ENCODE peak calls at places on chromosomes 11 and 22, in four cellular contexts. One of them, this sample, is unnamed.
A peak's percentile ranks its signal among the peaks of the same experiment; 100 is the strongest.

GRCh38 chr22:19722175-19722914 is 994 bp upstream of the GP1BB start:
- DNase-seq in SJSA1: no peak
- DNase-seq in adrenal gland: no peak
- DNase-seq in OCI-LY7: no peak
- DNase-seq in this sample: no peak

GRCh38 chr11:68974421-68975194 is 6.2 kb downstream of the MRGPRD start:
- DNase-seq in adrenal gland: no peak
- DNase-seq in OCI-LY7: peak; percentile 57
- DNase-seq in SJSA1: peak; percentile 59
- DNase-seq in this sample: peak; percentile 15

GRCh38 chr11:59668188-59668949 is 468 bp downstream of the PATL1 start:
- DNase-seq in SJSA1: peak; percentile 73
- DNase-seq in OCI-LY7: no peak
- DNase-seq in adrenal gland: peak; percentile 86
- DNase-seq in this sample: peak; percentile 49

GRCh38 chr11:34394771-34395300 is 37.0 kb upstream of the ABTB2 start:
- DNase-seq in OCI-LY7: no peak
- DNase-seq in SJSA1: no peak
- DNase-seq in adrenal gland: no peak
- DNase-seq in this sample: no peak

GRCh38 chr11:119204066-119204465 is 2.1 kb upstream of the CBL start:
- DNase-seq in SJSA1: no peak
- DNase-seq in OCI-LY7: no peak
- DNase-seq in adrenal gland: no peak
- DNase-seq in this sample: no peak

GRCh38 chr11:125514336-125515101 is 18.5 kb upstream of the FEZ1 start:
- DNase-seq in adrenal gland: no peak
- DNase-seq in OCI-LY7: peak; percentile 40
- DNase-seq in SJSA1: no peak
- DNase-seq in this sample: no peak

GRCh38 chr22:44701824-44702478 is at the start of gene PRR5:
- DNase-seq in adrenal gland: peak; percentile 83
- DNase-seq in SJSA1: peak; percentile 80
- DNase-seq in OCI-LY7: peak; percentile 78
- DNase-seq in this sample: peak; percentile 87

GRCh38 chr11:47399860-47400812 is 8.3 kb upstream of the SLC39A13 start:
- DNase-seq in OCI-LY7: peak; percentile 92
- DNase-seq in adrenal gland: no peak
- DNase-seq in SJSA1: no peak
- DNase-seq in this sample: no peak

GRCh38 chr22:23555118-23555517 is 25.0 kb downstream of the IGLL1 start:
- DNase-seq in adrenal gland: no peak
- DNase-seq in SJSA1: no peak
- DNase-seq in OCI-LY7: no peak
- DNase-seq in this sample: no peak

GRCh38 chr22:23285734-23286133 is 105.4 kb downstream of the BCR start:
- DNase-seq in SJSA1: peak; percentile 94
- DNase-seq in OCI-LY7: no peak
- DNase-seq in adrenal gland: no peak
- DNase-seq in this sample: no peak

GRCh38 chr22:48080304-48081165 is 1318.1 kb downstream of the TBC1D22A start:
- DNase-seq in adrenal gland: no peak
- DNase-seq in SJSA1: no peak
- DNase-seq in OCI-LY7: no peak
- DNase-seq in this sample: no peak

GRCh38 chr11:46326813-46327416 is 20.3 kb upstream of the DGKZ start:
- DNase-seq in OCI-LY7: no peak
- DNase-seq in adrenal gland: no peak
- DNase-seq in SJSA1: no peak
- DNase-seq in this sample: no peak

GRCh38 chr22:24694971-24695928 is 79.3 kb downstream of the PIWIL3 start:
- DNase-seq in adrenal gland: no peak
- DNase-seq in SJSA1: no peak
- DNase-seq in OCI-LY7: no peak
- DNase-seq in this sample: no peak

GRCh38 chr11:62217191-62217748 is 8.8 kb downstream of the SCGB2A1 start:
- DNase-seq in SJSA1: no peak
- DNase-seq in adrenal gland: no peak
- DNase-seq in OCI-LY7: peak; percentile 42
- DNase-seq in this sample: no peak

GRCh38 chr11:68342459-68343158 is 30.2 kb downstream of the LRP5 start:
- DNase-seq in SJSA1: no peak
- DNase-seq in OCI-LY7: no peak
- DNase-seq in adrenal gland: no peak
- DNase-seq in this sample: peak; percentile 46

GRCh38 chr11:2576116-2576515 is 123.7 kb downstream of the KCNQ1OT1 start:
- DNase-seq in adrenal gland: peak; percentile 46
- DNase-seq in OCI-LY7: no peak
- DNase-seq in SJSA1: no peak
- DNase-seq in this sample: peak; percentile 1

GRCh38 chr11:20213790-20214189 is 53.5 kb upstream of the DBX1 start:
- DNase-seq in OCI-LY7: no peak
- DNase-seq in SJSA1: no peak
- DNase-seq in adrenal gland: no peak
- DNase-seq in this sample: no peak

GRCh38 chr11:89667001-89667400 is 43.1 kb upstream of the TRIM77 start:
- DNase-seq in OCI-LY7: no peak
- DNase-seq in SJSA1: no peak
- DNase-seq in adrenal gland: no peak
- DNase-seq in this sample: no peak

GRCh38 chr22:27684856-27685255 is 116.7 kb downstream of the MN1 start:
- DNase-seq in SJSA1: no peak
- DNase-seq in OCI-LY7: no peak
- DNase-seq in adrenal gland: no peak
- DNase-seq in this sample: no peak

GRCh38 chr22:42360348-42360747 is 71.9 kb downstream of the NFAM1 start:
- DNase-seq in OCI-LY7: no peak
- DNase-seq in adrenal gland: no peak
- DNase-seq in SJSA1: no peak
- DNase-seq in this sample: no peak

GRCh38 chr11:888290-889212 is 22.1 kb downstream of the CHID1 start:
- DNase-seq in adrenal gland: no peak
- DNase-seq in OCI-LY7: no peak
- DNase-seq in SJSA1: no peak
- DNase-seq in this sample: no peak

GRCh38 chr22:38454361-38455062 is 487 bp downstream of the KCNJ4 start:
- DNase-seq in adrenal gland: no peak
- DNase-seq in OCI-LY7: peak; percentile 26
- DNase-seq in SJSA1: no peak
- DNase-seq in this sample: no peak

GRCh38 chr22:21651521-21652009 is 9.5 kb downstream of the SDF2L1 start:
- DNase-seq in adrenal gland: no peak
- DNase-seq in OCI-LY7: no peak
- DNase-seq in SJSA1: no peak
- DNase-seq in this sample: no peak

GRCh38 chr11:12756101-12756500 is 81.9 kb downstream of the TEAD1 start:
- DNase-seq in SJSA1: no peak
- DNase-seq in OCI-LY7: no peak
- DNase-seq in adrenal gland: no peak
- DNase-seq in this sample: no peak

GRCh38 chr11:12755510-12755909 is 81.3 kb downstream of the TEAD1 start:
- DNase-seq in adrenal gland: no peak
- DNase-seq in OCI-LY7: no peak
- DNase-seq in SJSA1: no peak
- DNase-seq in this sample: no peak

GRCh38 chr11:12756867-12757266 is 82.6 kb downstream of the TEAD1 start:
- DNase-seq in SJSA1: no peak
- DNase-seq in adrenal gland: no peak
- DNase-seq in OCI-LY7: no peak
- DNase-seq in this sample: no peak

GRCh38 chr11:12754582-12755250 is 80.5 kb downstream of the TEAD1 start:
- DNase-seq in SJSA1: no peak
- DNase-seq in adrenal gland: no peak
- DNase-seq in OCI-LY7: no peak
- DNase-seq in this sample: no peak

GRCh38 chr11:12757416-12757815 is 83.2 kb downstream of the TEAD1 start:
- DNase-seq in SJSA1: no peak
- DNase-seq in OCI-LY7: no peak
- DNase-seq in adrenal gland: no peak
- DNase-seq in this sample: no peak
- H3K4me1 ChIP-seq in SJSA1: peaks cover 46% of the 10 kb centered on the region
- H3K4me1 ChIP-seq in OCI-LY7: no peaks in the 10 kb centered on the region
- H3K4me1 ChIP-seq in adrenal gland: peaks cover 31% of the 10 kb centered on the region
- H3K4me1 ChIP-seq in this sample: no peaks in the 10 kb centered on the region

DNA sequence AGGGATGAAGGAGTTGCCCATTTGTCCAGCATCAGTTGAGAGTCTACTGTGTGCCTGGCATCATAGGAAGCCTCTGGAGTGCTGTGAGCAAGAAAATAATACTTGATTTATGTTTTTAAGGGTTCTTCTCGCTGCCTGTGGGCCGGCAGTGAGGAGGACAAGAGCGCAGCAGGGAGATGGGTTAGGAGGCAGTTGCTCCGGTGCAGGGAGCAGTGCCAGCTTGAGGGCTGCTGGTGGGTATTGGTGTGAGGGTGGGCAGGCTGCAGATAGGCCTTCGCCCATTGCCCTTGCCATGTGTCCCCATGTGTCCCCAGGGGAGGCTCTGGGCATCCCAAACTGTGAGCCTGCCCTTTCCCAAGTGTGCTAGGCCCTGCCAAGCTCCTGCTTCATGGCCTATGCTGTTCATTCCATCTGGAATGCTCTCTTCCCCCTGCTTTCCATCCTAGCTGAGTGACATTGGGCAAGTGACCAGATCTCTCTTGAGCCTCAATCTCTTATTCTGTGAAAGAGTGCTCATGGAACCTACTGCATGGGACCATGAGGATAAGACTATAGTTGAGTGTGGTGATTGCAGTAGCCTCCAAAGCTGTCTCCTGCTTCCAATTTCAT is 19.8 kb downstream of the BMAL1 start:
- DNase-seq in adrenal gland: peak; percentile 36
- DNase-seq in OCI-LY7: no peak
- DNase-seq in SJSA1: no peak
- DNase-seq in this sample: no peak
- H3K4me1 ChIP-seq in adrenal gland: peaks cover 40% of the 10 kb centered on the region
- H3K4me1 ChIP-seq in OCI-LY7: no peaks in the 10 kb centered on the region
- H3K4me1 ChIP-seq in SJSA1: no peaks in the 10 kb centered on the region
- H3K4me1 ChIP-seq in this sample: no peaks in the 10 kb centered on the region

GRCh38 chr11:65390099-65390941 is 3.9 kb downstream of the FRMD8 start:
- DNase-seq in SJSA1: peak; percentile 72
- DNase-seq in OCI-LY7: no peak
- DNase-seq in adrenal gland: no peak
- DNase-seq in this sample: peak; percentile 51
- H3K4me1 ChIP-seq in SJSA1: peaks cover 63% of the 10 kb centered on the region
- H3K4me1 ChIP-seq in OCI-LY7: peaks cover 22% of the 10 kb centered on the region
- H3K4me1 ChIP-seq in adrenal gland: peaks cover 65% of the 10 kb centered on the region
- H3K4me1 ChIP-seq in this sample: peaks cover 18% of the 10 kb centered on the region

GRCh38 chr22:49954991-49955580 is 5.5 kb upstream of the PIM3 start:
- DNase-seq in SJSA1: no peak
- DNase-seq in OCI-LY7: no peak
- DNase-seq in adrenal gland: no peak
- DNase-seq in this sample: no peak
- H3K4me1 ChIP-seq in SJSA1: peaks cover 54% of the 10 kb centered on the region
- H3K4me1 ChIP-seq in OCI-LY7: peaks cover 12% of the 10 kb centered on the region
- H3K4me1 ChIP-seq in adrenal gland: peaks cover 25% of the 10 kb centered on the region
- H3K4me1 ChIP-seq in this sample: peaks cover 62% of the 10 kb centered on the region

GRCh38 chr11:75562836-75563484 is 907 bp downstream of the SERPINH1 start:
- DNase-seq in SJSA1: peak; percentile 73
- DNase-seq in adrenal gland: peak; percentile 81
- DNase-seq in OCI-LY7: no peak
- DNase-seq in this sample: peak; percentile 71

GRCh38 chr11:75563501-75563977 is 1.5 kb downstream of the SERPINH1 start:
- DNase-seq in OCI-LY7: no peak
- DNase-seq in SJSA1: no peak
- DNase-seq in adrenal gland: no peak
- DNase-seq in this sample: no peak

GRCh38 chr11:75562048-75562835 is at the start of gene SERPINH1:
- DNase-seq in SJSA1: peak; percentile 81
- DNase-seq in adrenal gland: peak; percentile 95
- DNase-seq in OCI-LY7: no peak
- DNase-seq in this sample: peak; percentile 87

GRCh38 chr11:75565221-75565814 is 3.3 kb downstream of the SERPINH1 start:
- DNase-seq in OCI-LY7: no peak
- DNase-seq in adrenal gland: peak; percentile 92
- DNase-seq in SJSA1: peak; percentile 79
- DNase-seq in this sample: peak; percentile 32

DNA sequence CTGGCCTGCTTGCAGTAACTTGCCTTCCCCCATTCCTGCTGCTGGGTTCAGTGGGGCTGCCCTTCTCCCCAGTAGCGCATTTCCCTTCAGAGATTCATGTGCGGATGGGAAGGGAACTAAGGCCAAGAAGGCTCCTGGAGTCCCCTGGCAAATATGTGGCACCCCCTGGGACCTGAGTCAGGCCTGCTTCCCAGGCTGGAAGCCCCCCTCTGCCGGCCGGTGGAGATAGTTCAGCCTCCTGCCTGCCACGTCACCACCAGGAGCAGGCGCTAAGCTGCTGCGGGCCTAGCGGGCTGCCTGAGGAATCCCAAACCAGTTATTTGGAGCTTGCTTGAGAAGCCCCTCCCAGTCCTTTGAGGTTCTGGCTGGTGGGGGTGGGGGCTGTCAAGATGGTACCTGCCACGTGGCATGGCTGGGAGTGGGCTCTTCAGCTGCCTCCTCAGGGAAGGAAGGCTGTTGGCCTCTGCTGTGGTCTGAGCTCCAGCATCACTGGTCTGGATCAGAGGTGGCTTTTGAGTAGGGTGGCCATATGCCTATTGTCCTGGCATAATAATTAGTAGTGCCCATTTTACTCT is 2.0 kb downstream of the SERPINH1 start:
- DNase-seq in adrenal gland: peak; percentile 84
- DNase-seq in SJSA1: peak; percentile 77
- DNase-seq in OCI-LY7: no peak
- DNase-seq in this sample: no peak
- H3K4me1 ChIP-seq in adrenal gland: peaks cover 60% of the 10 kb centered on the region
- H3K4me1 ChIP-seq in SJSA1: peaks cover 39% of the 10 kb centered on the region
- H3K4me1 ChIP-seq in OCI-LY7: no peaks in the 10 kb centered on the region
- H3K4me1 ChIP-seq in this sample: no peaks in the 10 kb centered on the region

GRCh38 chr11:78190374-78190773 is 1.7 kb downstream of the USP35 start:
- DNase-seq in adrenal gland: no peak
- DNase-seq in OCI-LY7: no peak
- DNase-seq in SJSA1: no peak
- DNase-seq in this sample: no peak
- H3K4me1 ChIP-seq in adrenal gland: peaks cover 71% of the 10 kb centered on the region
- H3K4me1 ChIP-seq in OCI-LY7: peaks cover 24% of the 10 kb centered on the region
- H3K4me1 ChIP-seq in SJSA1: peaks cover 17% of the 10 kb centered on the region
- H3K4me1 ChIP-seq in this sample: peaks cover 12% of the 10 kb centered on the region

GRCh38 chr22:35830305-35830704 is 112.6 kb downstream of the APOL5 start:
- DNase-seq in adrenal gland: no peak
- DNase-seq in OCI-LY7: no peak
- DNase-seq in SJSA1: no peak
- DNase-seq in this sample: no peak

GRCh38 chr22:35837328-35837727 is 119.7 kb downstream of the APOL5 start:
- DNase-seq in OCI-LY7: no peak
- DNase-seq in adrenal gland: no peak
- DNase-seq in SJSA1: no peak
- DNase-seq in this sample: peak; percentile 7

GRCh38 chr22:35835998-35836691 is 118.5 kb downstream of the APOL5 start:
- DNase-seq in adrenal gland: peak; percentile 78
- DNase-seq in OCI-LY7: no peak
- DNase-seq in SJSA1: peak; percentile 75
- DNase-seq in this sample: peak; percentile 91

GRCh38 chr22:35835267-35835997 is 117.8 kb downstream of the APOL5 start:
- DNase-seq in adrenal gland: no peak
- DNase-seq in OCI-LY7: no peak
- DNase-seq in SJSA1: no peak
- DNase-seq in this sample: no peak

GRCh38 chr22:35834080-35834479 is 116.4 kb downstream of the APOL5 start:
- DNase-seq in SJSA1: no peak
- DNase-seq in OCI-LY7: no peak
- DNase-seq in adrenal gland: no peak
- DNase-seq in this sample: no peak
- H3K4me1 ChIP-seq in SJSA1: peaks cover 39% of the 10 kb centered on the region
- H3K4me1 ChIP-seq in OCI-LY7: peaks cover 45% of the 10 kb centered on the region
- H3K4me1 ChIP-seq in adrenal gland: peaks cover 59% of the 10 kb centered on the region
- H3K4me1 ChIP-seq in this sample: peaks cover 6% of the 10 kb centered on the region

GRCh38 chr11:117970400-117971024 is 15.7 kb upstream of the IL10RA start:
- DNase-seq in OCI-LY7: no peak
- DNase-seq in adrenal gland: no peak
- DNase-seq in SJSA1: no peak
- DNase-seq in this sample: no peak
- H3K4me1 ChIP-seq in OCI-LY7: no peaks in the 10 kb centered on the region
- H3K4me1 ChIP-seq in adrenal gland: no peaks in the 10 kb centered on the region
- H3K4me1 ChIP-seq in SJSA1: no peaks in the 10 kb centered on the region
- H3K4me1 ChIP-seq in this sample: no peaks in the 10 kb centered on the region